ENCODE peak calls at places on chromosomes 2 and 18, in four cellular contexts. One of them, this sample, is unnamed.

GRCh38 chr2:147008481-147008880 is 836.3 kb upstream of the ACVR2A start:
- DNase-seq in stimulated activated CD4-positive, alpha-beta T cell treated with anti-CD3 and anti-CD28 coated beads, Interleukin-2, amount 100 ng/mL, for 48 hours: no peak
- DNase-seq in uterus: no peak
- DNase-seq in cardiac fibroblast: peak; percentile 19
- DNase-seq in this sample: no peak

GRCh38 chr2:137420744-137421143 is 543.5 kb upstream of the HNMT start:
- DNase-seq in stimulated activated CD4-positive, alpha-beta T cell treated with anti-CD3 and anti-CD28 coated beads, Interleukin-2, amount 100 ng/mL, for 48 hours: no peak
- DNase-seq in uterus: no peak
- DNase-seq in cardiac fibroblast: peak; percentile 25
- DNase-seq in this sample: no peak

GRCh38 chr2:111121028-111121872 is 536 bp downstream of the BCL2L11 start:
- DNase-seq in stimulated activated CD4-positive, alpha-beta T cell treated with anti-CD3 and anti-CD28 coated beads, Interleukin-2, amount 100 ng/mL, for 48 hours: peak; percentile 36
- DNase-seq in uterus: peak; percentile 35
- DNase-seq in cardiac fibroblast: peak; percentile 34
- DNase-seq in this sample: peak; percentile 85

GRCh38 chr18:48902856-48903601 is 47.7 kb downstream of the SMAD7 start:
- DNase-seq in stimulated activated CD4-positive, alpha-beta T cell treated with anti-CD3 and anti-CD28 coated beads, Interleukin-2, amount 100 ng/mL, for 48 hours: no peak
- DNase-seq in uterus: peak; percentile 43
- DNase-seq in cardiac fibroblast: peak; percentile 87
- DNase-seq in this sample: peak; percentile 90

GRCh38 chr18:62937065-62937464 is 221.7 kb downstream of the PHLPP1 start:
- DNase-seq in stimulated activated CD4-positive, alpha-beta T cell treated with anti-CD3 and anti-CD28 coated beads, Interleukin-2, amount 100 ng/mL, for 48 hours: no peak
- DNase-seq in uterus: no peak
- DNase-seq in cardiac fibroblast: peak; percentile 74
- DNase-seq in this sample: no peak

GRCh38 chr2:8239402-8240127 is 442.3 kb upstream of the ID2 start:
- DNase-seq in stimulated activated CD4-positive, alpha-beta T cell treated with anti-CD3 and anti-CD28 coated beads, Interleukin-2, amount 100 ng/mL, for 48 hours: peak; percentile 30
- DNase-seq in uterus: no peak
- DNase-seq in cardiac fibroblast: no peak
- DNase-seq in this sample: no peak

GRCh38 chr2:127098711-127099110 is 8.2 kb downstream of the BIN1 start:
- DNase-seq in stimulated activated CD4-positive, alpha-beta T cell treated with anti-CD3 and anti-CD28 coated beads, Interleukin-2, amount 100 ng/mL, for 48 hours: no peak
- DNase-seq in uterus: no peak
- DNase-seq in cardiac fibroblast: no peak
- DNase-seq in this sample: peak; percentile 34

GRCh38 chr2:77604953-77605947 is 83.1 kb upstream of the LRRTM4 start:
- DNase-seq in stimulated activated CD4-positive, alpha-beta T cell treated with anti-CD3 and anti-CD28 coated beads, Interleukin-2, amount 100 ng/mL, for 48 hours: no peak
- DNase-seq in uterus: no peak
- DNase-seq in cardiac fibroblast: no peak
- DNase-seq in this sample: no peak

GRCh38 chr2:218895326-218895725 is 14.7 kb downstream of the WNT10A start:
- DNase-seq in stimulated activated CD4-positive, alpha-beta T cell treated with anti-CD3 and anti-CD28 coated beads, Interleukin-2, amount 100 ng/mL, for 48 hours: no peak
- DNase-seq in uterus: no peak
- DNase-seq in cardiac fibroblast: no peak
- DNase-seq in this sample: no peak